ENCODE peak calls at places on chromosomes 6 and 20, in six cellular contexts. One of them, this sample, is unnamed.

GRCh38 chr6:33183071-33183683 is 9.1 kb downstream of the COL11A2 start:
- DNase-seq in neural progenitor cell: no peak
- DNase-seq in HL-60: peak
- DNase-seq in tibial artery: no peak
- DNase-seq in left ventricle myocardium inferior: no peak
- DNase-seq in PC-3: no peak
- DNase-seq in this sample: no peak

GRCh38 chr20:20037960-20038359 is 14.3 kb downstream of the CRNKL1 start:
- DNase-seq in neural progenitor cell: no peak
- DNase-seq in HL-60: no peak
- DNase-seq in tibial artery: no peak
- DNase-seq in left ventricle myocardium inferior: no peak
- DNase-seq in PC-3: no peak
- DNase-seq in this sample: no peak

GRCh38 chr20:47493175-47493953 is 8.3 kb upstream of the NCOA3 start:
- DNase-seq in neural progenitor cell: no peak
- DNase-seq in HL-60: peak
- DNase-seq in tibial artery: peak
- DNase-seq in left ventricle myocardium inferior: peak
- DNase-seq in PC-3: peak
- DNase-seq in this sample: peak

GRCh38 chr20:62048821-62049291 is 16.8 kb downstream of the TAF4 start:
- DNase-seq in neural progenitor cell: no peak
- DNase-seq in HL-60: no peak
- DNase-seq in tibial artery: no peak
- DNase-seq in left ventricle myocardium inferior: no peak
- DNase-seq in PC-3: no peak
- DNase-seq in this sample: no peak

GRCh38 chr6:87094576-87094975 is 330 bp downstream of the CGA start:
- DNase-seq in neural progenitor cell: no peak
- DNase-seq in HL-60: no peak
- DNase-seq in tibial artery: no peak
- DNase-seq in left ventricle myocardium inferior: no peak
- DNase-seq in PC-3: no peak
- DNase-seq in this sample: no peak

GRCh38 chr20:20198011-20198410 is 145.7 kb downstream of the CFAP61 start:
- DNase-seq in neural progenitor cell: no peak
- DNase-seq in HL-60: no peak
- DNase-seq in tibial artery: no peak
- DNase-seq in left ventricle myocardium inferior: no peak
- DNase-seq in PC-3: no peak
- DNase-seq in this sample: no peak

GRCh38 chr6:146931214-146931613 is 273.0 kb upstream of the STXBP5 start:
- DNase-seq in neural progenitor cell: no peak
- DNase-seq in HL-60: no peak
- DNase-seq in tibial artery: no peak
- DNase-seq in left ventricle myocardium inferior: no peak
- DNase-seq in PC-3: no peak
- DNase-seq in this sample: no peak

GRCh38 chr6:5995705-5996686 is 10.7 kb downstream of the NRN1 start:
- DNase-seq in neural progenitor cell: peak
- DNase-seq in HL-60: peak
- DNase-seq in tibial artery: peak
- DNase-seq in left ventricle myocardium inferior: peak
- DNase-seq in PC-3: no peak
- DNase-seq in this sample: peak

GRCh38 chr6:133680994-133681393 is 207.9 kb upstream of the TCF21 start:
- DNase-seq in neural progenitor cell: no peak
- DNase-seq in HL-60: no peak
- DNase-seq in tibial artery: no peak
- DNase-seq in left ventricle myocardium inferior: no peak
- DNase-seq in PC-3: no peak
- DNase-seq in this sample: no peak

GRCh38 chr6:131205891-131206290 is 70.6 kb downstream of the AKAP7 start:
- DNase-seq in neural progenitor cell: no peak
- DNase-seq in HL-60: no peak
- DNase-seq in tibial artery: no peak
- DNase-seq in left ventricle myocardium inferior: no peak
- DNase-seq in PC-3: no peak
- DNase-seq in this sample: no peak

GRCh38 chr6:91659881-91660280 is 1073.0 kb upstream of the MAP3K7 start:
- DNase-seq in neural progenitor cell: no peak
- DNase-seq in HL-60: no peak
- DNase-seq in tibial artery: no peak
- DNase-seq in left ventricle myocardium inferior: no peak
- DNase-seq in PC-3: no peak
- DNase-seq in this sample: no peak

GRCh38 chr6:16403831-16404230 is 165.4 kb downstream of the GMPR start:
- DNase-seq in neural progenitor cell: no peak
- DNase-seq in HL-60: no peak
- DNase-seq in tibial artery: no peak
- DNase-seq in left ventricle myocardium inferior: no peak
- DNase-seq in PC-3: peak
- DNase-seq in this sample: no peak

GRCh38 chr6:73901311-73901710 is 205.3 kb downstream of the CD109 start:
- DNase-seq in neural progenitor cell: no peak
- DNase-seq in HL-60: no peak
- DNase-seq in tibial artery: no peak
- DNase-seq in left ventricle myocardium inferior: no peak
- DNase-seq in PC-3: no peak
- DNase-seq in this sample: no peak

GRCh38 chr6:132919476-132919875 is 105.1 kb downstream of the RPS12 start:
- DNase-seq in neural progenitor cell: no peak
- DNase-seq in HL-60: no peak
- DNase-seq in tibial artery: peak
- DNase-seq in left ventricle myocardium inferior: peak
- DNase-seq in PC-3: peak
- DNase-seq in this sample: peak

GRCh38 chr6:148462203-148462602 is 119.6 kb downstream of the SASH1 start:
- DNase-seq in neural progenitor cell: no peak
- DNase-seq in HL-60: no peak
- DNase-seq in tibial artery: no peak
- DNase-seq in left ventricle myocardium inferior: no peak
- DNase-seq in PC-3: no peak
- DNase-seq in this sample: no peak

GRCh38 chr6:116530436-116530835 is 15.0 kb downstream of the TRAPPC3L start:
- DNase-seq in neural progenitor cell: no peak
- DNase-seq in HL-60: no peak
- DNase-seq in tibial artery: no peak
- DNase-seq in left ventricle myocardium inferior: no peak
- DNase-seq in PC-3: peak
- DNase-seq in this sample: no peak

GRCh38 chr6:84568971-84569370 is 195.4 kb downstream of the TBX18 start:
- DNase-seq in neural progenitor cell: peak
- DNase-seq in HL-60: no peak
- DNase-seq in tibial artery: no peak
- DNase-seq in left ventricle myocardium inferior: no peak
- DNase-seq in PC-3: peak
- DNase-seq in this sample: no peak

GRCh38 chr20:16441526-16442164 is 131.6 kb downstream of the KIF16B start:
- DNase-seq in neural progenitor cell: no peak
- DNase-seq in HL-60: no peak
- DNase-seq in tibial artery: no peak
- DNase-seq in left ventricle myocardium inferior: no peak
- DNase-seq in PC-3: no peak
- DNase-seq in this sample: no peak

GRCh38 chr20:62053465-62054196 is 12.1 kb downstream of the TAF4 start:
- DNase-seq in neural progenitor cell: no peak
- DNase-seq in HL-60: no peak
- DNase-seq in tibial artery: no peak
- DNase-seq in left ventricle myocardium inferior: no peak
- DNase-seq in PC-3: no peak
- DNase-seq in this sample: no peak

GRCh38 chr6:34667481-34668238 is 28.9 kb downstream of the ILRUN start:
- DNase-seq in neural progenitor cell: no peak
- DNase-seq in HL-60: no peak
- DNase-seq in tibial artery: no peak
- DNase-seq in left ventricle myocardium inferior: no peak
- DNase-seq in PC-3: no peak
- DNase-seq in this sample: no peak

GRCh38 chr6:156379946-156380707 is 397.1 kb upstream of the ARID1B start:
- DNase-seq in neural progenitor cell: no peak
- DNase-seq in HL-60: no peak
- DNase-seq in tibial artery: no peak
- DNase-seq in left ventricle myocardium inferior: no peak
- DNase-seq in PC-3: peak
- DNase-seq in this sample: peak

GRCh38 chr20:53750827-53751393 is 157.3 kb upstream of the ZNF217 start:
- DNase-seq in neural progenitor cell: no peak
- DNase-seq in HL-60: no peak
- DNase-seq in tibial artery: no peak
- DNase-seq in left ventricle myocardium inferior: no peak
- DNase-seq in PC-3: peak
- DNase-seq in this sample: peak

GRCh38 chr6:126516411-126516810 is 176.5 kb downstream of the CENPW start:
- DNase-seq in neural progenitor cell: no peak
- DNase-seq in HL-60: no peak
- DNase-seq in tibial artery: no peak
- DNase-seq in left ventricle myocardium inferior: no peak
- DNase-seq in PC-3: no peak
- DNase-seq in this sample: no peak

GRCh38 chr6:35727206-35727934 is 9.5 kb upstream of the ARMC12 start:
- DNase-seq in neural progenitor cell: peak
- DNase-seq in HL-60: no peak
- DNase-seq in tibial artery: peak
- DNase-seq in left ventricle myocardium inferior: peak
- DNase-seq in PC-3: peak
- DNase-seq in this sample: peak

GRCh38 chr6:97591955-97592354 is 308.9 kb upstream of the MMS22L start:
- DNase-seq in neural progenitor cell: peak
- DNase-seq in HL-60: no peak
- DNase-seq in tibial artery: no peak
- DNase-seq in left ventricle myocardium inferior: no peak
- DNase-seq in PC-3: no peak
- DNase-seq in this sample: no peak

GRCh38 chr6:137638926-137639706 is 144.9 kb upstream of the OLIG3 start:
- DNase-seq in neural progenitor cell: no peak
- DNase-seq in HL-60: no peak
- DNase-seq in tibial artery: no peak
- DNase-seq in left ventricle myocardium inferior: no peak
- DNase-seq in PC-3: no peak
- DNase-seq in this sample: no peak
- H3K4me3 ChIP-seq in neural progenitor cell: no peak
- H3K4me3 ChIP-seq in HL-60: no peak
- H3K4me3 ChIP-seq in tibial artery: no peak
- H3K4me3 ChIP-seq in left ventricle myocardium inferior: no peak
- H3K4me3 ChIP-seq in PC-3: no peak
- H3K4me3 ChIP-seq in this sample: no peak

GRCh38 chr6:37650071-37650481 is 47.6 kb downstream of the MDGA1 start:
- DNase-seq in neural progenitor cell: peak
- DNase-seq in HL-60: no peak
- DNase-seq in tibial artery: no peak
- DNase-seq in left ventricle myocardium inferior: peak
- DNase-seq in PC-3: no peak
- DNase-seq in this sample: no peak

GRCh38 chr6:37653933-37654565 is 43.6 kb downstream of the MDGA1 start:
- DNase-seq in neural progenitor cell: no peak
- DNase-seq in HL-60: peak
- DNase-seq in tibial artery: no peak
- DNase-seq in left ventricle myocardium inferior: no peak
- DNase-seq in PC-3: peak
- DNase-seq in this sample: peak

GRCh38 chr6:37654727-37655500 is 42.8 kb downstream of the MDGA1 start:
- DNase-seq in neural progenitor cell: no peak
- DNase-seq in HL-60: no peak
- DNase-seq in tibial artery: peak
- DNase-seq in left ventricle myocardium inferior: no peak
- DNase-seq in PC-3: no peak
- DNase-seq in this sample: no peak

GRCh38 chr6:37653229-37653628 is 44.5 kb downstream of the MDGA1 start:
- DNase-seq in neural progenitor cell: no peak
- DNase-seq in HL-60: no peak
- DNase-seq in tibial artery: no peak
- DNase-seq in left ventricle myocardium inferior: no peak
- DNase-seq in PC-3: no peak
- DNase-seq in this sample: no peak

DNA sequence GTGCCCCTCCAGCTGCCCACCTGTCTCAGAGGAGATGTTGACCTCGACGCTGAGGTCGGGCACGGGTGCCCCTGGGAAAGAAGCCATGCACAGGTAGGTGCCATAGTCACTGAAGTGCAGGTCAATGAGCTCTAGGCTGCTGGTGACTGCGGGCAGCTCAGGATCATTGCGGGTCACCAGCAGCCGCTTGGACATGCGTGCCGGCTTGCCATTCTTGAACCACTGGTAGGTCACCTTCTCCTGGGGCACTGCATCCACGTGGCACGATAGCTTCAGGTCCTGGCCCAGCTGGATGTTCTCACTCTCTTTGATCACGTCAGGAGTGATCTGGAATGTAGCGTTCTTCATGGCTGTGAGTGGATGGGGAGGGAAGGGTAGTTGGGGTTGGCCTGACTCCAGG is 45.7 kb downstream of the MDGA1 start:
- DNase-seq in neural progenitor cell: no peak
- DNase-seq in HL-60: no peak
- DNase-seq in tibial artery: no peak
- DNase-seq in left ventricle myocardium inferior: peak
- DNase-seq in PC-3: no peak
- DNase-seq in this sample: no peak
- H3K27ac ChIP-seq in neural progenitor cell: no peak
- H3K27ac ChIP-seq in HL-60: no peak
- H3K27ac ChIP-seq in tibial artery: no peak
- H3K27ac ChIP-seq in left ventricle myocardium inferior: peak
- H3K27ac ChIP-seq in PC-3: no peak
- H3K27ac ChIP-seq in this sample: no peak

GRCh38 chr20:10665027-10665561 is 8.7 kb downstream of the JAG1 start:
- DNase-seq in neural progenitor cell: no peak
- DNase-seq in HL-60: no peak
- DNase-seq in tibial artery: no peak
- DNase-seq in left ventricle myocardium inferior: no peak
- DNase-seq in PC-3: no peak
- DNase-seq in this sample: no peak
- TF ChIP-seq CTCF in neural progenitor cell: no peak
- TF ChIP-seq CTCF in HL-60: no peak
- TF ChIP-seq CTCF in tibial artery: no peak
- TF ChIP-seq CTCF in left ventricle myocardium inferior: no peak
- TF ChIP-seq CTCF in PC-3: no peak
- TF ChIP-seq CTCF in this sample: no peak

DNA sequence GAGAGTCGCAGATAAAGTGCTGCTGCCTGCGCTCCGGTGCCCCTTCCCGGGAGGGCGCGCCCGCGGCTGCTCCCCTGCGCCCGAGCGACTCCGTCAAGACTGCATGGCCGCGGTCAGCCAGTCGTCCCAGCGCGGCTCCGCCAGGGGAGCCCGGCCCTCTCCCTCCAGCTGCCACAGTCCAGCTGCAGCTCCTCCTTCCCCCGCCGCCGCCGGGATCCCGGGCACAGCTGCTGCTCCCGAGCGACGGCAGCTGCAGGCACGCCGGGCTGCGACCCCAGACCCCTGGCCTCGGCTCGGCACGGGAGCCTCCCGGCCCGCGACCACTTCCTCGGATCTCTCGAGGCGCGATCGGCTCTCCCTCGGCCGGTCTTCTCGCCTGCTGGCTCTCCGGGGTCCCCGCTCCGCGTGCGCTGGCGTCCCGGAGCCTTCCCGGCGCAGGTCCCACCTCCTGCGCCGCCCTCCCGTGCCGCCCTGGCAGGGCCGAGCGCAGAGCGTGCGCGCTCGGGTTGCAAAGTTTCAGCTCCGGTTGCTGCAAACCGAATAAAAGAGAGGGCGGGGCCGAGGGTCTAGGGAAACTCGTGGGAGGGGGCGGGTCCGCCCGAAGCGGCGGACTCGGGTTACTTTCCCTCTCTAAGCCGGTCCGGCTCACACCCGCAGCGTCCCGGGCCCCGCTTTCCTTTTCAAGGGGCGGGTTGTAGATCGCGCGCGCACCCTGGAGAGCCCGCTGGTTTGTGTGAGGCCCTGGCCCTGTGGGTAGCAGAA is at the start of gene CNKSR3:
- DNase-seq in neural progenitor cell: peak
- DNase-seq in HL-60: peak
- DNase-seq in tibial artery: peak
- DNase-seq in left ventricle myocardium inferior: peak
- DNase-seq in PC-3: peak
- DNase-seq in this sample: peak
- H3K4me3 ChIP-seq in neural progenitor cell: peak
- H3K4me3 ChIP-seq in HL-60: peak
- H3K4me3 ChIP-seq in tibial artery: peak
- H3K4me3 ChIP-seq in left ventricle myocardium inferior: peak
- H3K4me3 ChIP-seq in PC-3: peak
- H3K4me3 ChIP-seq in this sample: peak

This sample was measured in brain microvascular endothelial cell.